ENCODE peak calls at places on chromosomes 4 and X, in four cellular contexts. W is IMR-90, E is stomach, C is cardiac muscle cell. L is an unnamed sample.

GRCh38 chr4:22473268-22473667 is 42.6 kb downstream of the ADGRA3 start:
- DNase-seq in W (peak), E (no peak), C (peak), L (peak)

GRCh38 chrX:47160781-47161180 is 15.8 kb downstream of the RBM10 start:
- DNase-seq in W (no peak), E (no peak), C (no peak), L (no peak)

GRCh38 chr4:38948551-38948950 is 80.9 kb downstream of the FAM114A1 start:
- DNase-seq in W (peak), E (no peak), C (peak), L (peak)

GRCh38 chr4:16875487-16875886 is 23.0 kb downstream of the LDB2 start:
- DNase-seq in W (peak), E (no peak), C (peak), L (peak)

GRCh38 chr4:56757270-56757746 is 64.2 kb downstream of the SPINK2 start:
- DNase-seq in W (peak), E (no peak), C (peak), L (peak)

GRCh38 chrX:20067709-20068315 is 48.9 kb downstream of the MAP7D2 start:
- DNase-seq in W (peak), E (peak), C (peak), L (peak)

GRCh38 chrX:37434362-37434761 is 85.2 kb downstream of the PRRG1 start:
- DNase-seq in W (no peak), E (no peak), C (no peak), L (no peak)

GRCh38 chr4:2929469-2929868 is 33.7 kb downstream of the NOP14 start:
- DNase-seq in W (no peak), E (peak), C (no peak), L (no peak)

GRCh38 chr4:89509708-89510269 is 202.2 kb upstream of the GPRIN3 start:
- DNase-seq in W (peak), E (no peak), C (peak), L (peak)

GRCh38 chrX:39903343-39903742 is 194.4 kb downstream of the BCOR start:
- DNase-seq in W (peak), E (no peak), C (peak), L (peak)

GRCh38 chr4:102338405-102338804 is 6.9 kb downstream of the SLC39A8 start:
- DNase-seq in W (no peak), E (no peak), C (no peak), L (no peak)

GRCh38 chr4:101756181-101756580 is 34.3 kb upstream of the BANK1 start:
- DNase-seq in W (no peak), E (no peak), C (no peak), L (no peak)

GRCh38 chr4:31518796-31519250 is 798.7 kb downstream of the PCDH7 start:
- DNase-seq in W (peak), E (no peak), C (no peak), L (peak)

GRCh38 chrX:104659037-104659744 is 93.2 kb downstream of the IL1RAPL2 start:
- DNase-seq in W (no peak), E (peak), C (peak), L (peak)

GRCh38 chr4:95637047-95637600 is 88.4 kb upstream of the UNC5C start:
- DNase-seq in W (no peak), E (no peak), C (peak), L (peak)

GRCh38 chr4:112521123-112522116 is 5.4 kb upstream of the NEUROG2 start:
- DNase-seq in W (no peak), E (no peak), C (no peak), L (no peak)

GRCh38 chr4:52979020-52979419 is 116.9 kb downstream of the RASL11B start:
- DNase-seq in W (no peak), E (no peak), C (no peak), L (peak)

GRCh38 chr4:107978716-107979451 is 10.8 kb upstream of the HADH start:
- DNase-seq in W (no peak), E (no peak), C (no peak), L (no peak)

GRCh38 chr4:113872426-113873260 is 106.8 kb downstream of the ARSJ start:
- DNase-seq in W (peak), E (no peak), C (no peak), L (no peak)

GRCh38 chrX:72576161-72576896 is 3.7 kb upstream of the HDAC8 start:
- DNase-seq in W (peak), E (no peak), C (peak), L (peak)

GRCh38 chr4:88447339-88447738 is 9.6 kb upstream of the HERC5 start:
- DNase-seq in W (no peak), E (no peak), C (no peak), L (no peak)

GRCh38 chr4:79597266-79597665 is 189.2 kb upstream of the GK2 start:
- DNase-seq in W (peak), E (no peak), C (peak), L (peak)

GRCh38 chr4:33722254-33722653 is 2522.1 kb downstream of the ARAP2 start:
- DNase-seq in W (no peak), E (no peak), C (peak), L (peak)

GRCh38 chr4:131348258-131348657 is 1800.8 kb upstream of the PCDH10 start:
- DNase-seq in W (no peak), E (no peak), C (no peak), L (no peak)

GRCh38 chrX:45479835-45480422 is 279.3 kb upstream of the DIPK2B start:
- DNase-seq in W (peak), E (no peak), C (peak), L (peak)

GRCh38 chr4:73865697-73866096 is 3.5 kb upstream of the CXCL1 start:
- DNase-seq in W (no peak), E (no peak), C (no peak), L (no peak)

GRCh38 chr4:169106696-169107229 is 96.7 kb upstream of the CBR4 start:
- DNase-seq in W (no peak), E (no peak), C (no peak), L (no peak)

GRCh38 chrX:55907968-55908607 is 190.5 kb downstream of the RRAGB start:
- DNase-seq in W (no peak), E (peak), C (peak), L (peak)

GRCh38 chr4:78100060-78100459 is 42.9 kb downstream of the FRAS1 start:
- DNase-seq in W (no peak), E (no peak), C (peak), L (no peak)

GRCh38 chrX:34382416-34382815 is 250.3 kb upstream of the FAM47A start:
- DNase-seq in W (no peak), E (no peak), C (peak), L (peak)

GRCh38 chr4:41256131-41256739 is 493 bp upstream of the UCHL1 start:
- DNase-seq in W (peak), E (no peak), C (peak), L (peak)

GRCh38 chr4:10102981-10103330 is 13.6 kb downstream of the WDR1 start:
- DNase-seq in W (no peak), E (no peak), C (no peak), L (no peak)
- TF ChIP-seq CTCF in W (no peak), E (no peak), C (no peak), L (no peak)

DNA sequence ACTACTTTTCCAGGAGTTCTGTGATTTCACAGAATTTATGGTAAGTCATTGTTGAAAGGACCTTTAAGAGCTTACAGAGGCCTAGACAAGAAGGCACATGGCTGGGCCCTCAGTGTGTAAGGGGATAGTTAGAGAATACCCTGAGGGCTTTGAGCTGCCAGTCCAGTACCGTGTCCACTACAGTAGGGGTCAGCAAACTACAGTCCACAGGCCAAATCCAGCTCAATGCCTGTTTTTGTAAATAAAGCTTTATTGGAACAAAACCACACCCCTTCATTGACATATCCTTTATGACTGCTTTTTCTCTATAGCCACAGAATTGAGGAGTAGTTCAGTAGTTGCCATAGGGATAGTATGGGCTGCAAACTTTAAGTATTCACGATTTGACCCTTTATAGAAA is 176.2 kb downstream of the MID1 start:
- DNase-seq in W (no peak), E (no peak), C (no peak), L (peak)
- TF ChIP-seq CTCF in W (peak), E (no peak), C (no peak), L (peak)

DNA sequence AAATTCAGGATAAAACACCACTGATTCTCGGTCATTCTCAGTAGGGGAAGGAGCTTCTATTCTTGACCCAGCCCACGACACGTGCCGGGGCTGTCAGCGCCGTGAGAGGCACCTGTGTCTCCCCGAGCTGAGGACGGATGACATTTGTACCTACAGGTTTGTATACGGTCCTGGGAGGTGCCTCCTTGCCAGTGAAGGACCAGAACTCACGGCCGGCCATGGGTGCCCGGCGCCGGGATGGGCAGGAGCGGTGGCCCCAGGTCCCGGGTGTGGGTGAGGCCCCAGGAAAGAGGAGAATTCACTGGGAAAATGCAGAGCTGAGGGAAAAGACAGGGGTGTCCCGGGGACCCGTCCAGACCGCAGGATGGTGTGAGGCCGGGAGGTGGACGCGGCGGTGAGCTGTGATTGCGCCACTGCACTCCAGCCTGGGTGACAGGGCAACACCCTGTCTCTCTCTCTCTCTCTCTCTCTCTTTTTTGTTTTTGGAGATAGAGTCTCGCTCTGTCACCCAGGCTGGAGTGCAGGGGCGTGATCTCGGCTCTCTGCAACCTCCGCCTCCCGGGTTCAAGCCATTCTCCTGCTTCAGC is 48.9 kb upstream of the PPP2R3B start:
- DNase-seq in W (no peak), E (no peak), C (no peak), L (no peak)
- TF ChIP-seq CTCF in W (no peak), E (no peak), C (no peak), L (no peak)

GRCh38 chrX:30489323-30489722 is 88.2 kb downstream of the TASL start:
- DNase-seq in W (no peak), E (no peak), C (no peak), L (no peak)
- TF ChIP-seq CTCF in W (no peak), E (no peak), C (no peak), L (no peak)

GRCh38 chr4:184825394-184826314 is at the start of gene ACSL1:
- DNase-seq in W (peak), E (peak), C (peak), L (peak)
- TF ChIP-seq CTCF in W (peak), E (no peak), C (no peak), L (no peak)

GRCh38 chr4:81404294-81404693 is 67.4 kb downstream of the RASGEF1B start:
- DNase-seq in W (peak), E (no peak), C (peak), L (no peak)
- TF ChIP-seq CTCF in W (peak), E (no peak), C (peak), L (peak)

GRCh38 chr4:179353791-179354190 is 1911.6 kb upstream of the AGA start:
- DNase-seq in W (no peak), E (no peak), C (no peak), L (no peak)
- TF ChIP-seq CTCF in W (no peak), E (no peak), C (no peak), L (no peak)

DNA sequence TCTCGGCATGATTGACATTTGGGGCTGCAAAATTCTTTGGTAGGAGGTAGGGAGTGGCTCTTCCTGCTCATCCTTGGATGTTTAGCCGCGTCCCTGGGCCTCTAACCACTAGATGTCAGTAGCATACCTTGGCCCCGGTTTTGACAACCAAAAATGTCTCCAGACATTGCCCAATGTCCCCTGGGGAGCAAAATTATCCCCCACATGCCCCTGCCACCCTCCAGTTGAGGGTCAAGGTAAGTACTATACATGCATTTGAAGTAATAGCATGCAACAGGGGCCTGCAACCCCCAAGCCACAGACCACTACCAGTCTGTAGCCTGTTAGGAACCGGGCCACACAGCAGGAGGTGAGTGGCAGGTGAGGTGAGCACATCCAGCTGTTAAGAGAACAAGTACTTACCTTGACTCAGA is 17.6 kb upstream of the KIAA1210 start:
- DNase-seq in W (no peak), E (no peak), C (peak), L (peak)
- TF ChIP-seq CTCF in W (peak), E (no peak), C (peak), L (peak)

GRCh38 chrX:110120025-110120424 is 117.1 kb downstream of the TMEM164 start:
- DNase-seq in W (no peak), E (peak), C (peak), L (no peak)

GRCh38 chrX:110123331-110123782 is 120.4 kb downstream of the TMEM164 start:
- DNase-seq in W (no peak), E (no peak), C (peak), L (peak)

GRCh38 chrX:110131031-110131430 is 128.1 kb downstream of the TMEM164 start:
- DNase-seq in W (no peak), E (no peak), C (no peak), L (no peak)

GRCh38 chrX:110119480-110119879 is 116.6 kb downstream of the TMEM164 start:
- DNase-seq in W (no peak), E (no peak), C (no peak), L (no peak)

GRCh38 chrX:110125435-110125834 is 122.5 kb downstream of the TMEM164 start:
- DNase-seq in W (peak), E (no peak), C (no peak), L (peak)
- TF ChIP-seq CTCF in W (peak), E (no peak), C (peak), L (peak)

DNA sequence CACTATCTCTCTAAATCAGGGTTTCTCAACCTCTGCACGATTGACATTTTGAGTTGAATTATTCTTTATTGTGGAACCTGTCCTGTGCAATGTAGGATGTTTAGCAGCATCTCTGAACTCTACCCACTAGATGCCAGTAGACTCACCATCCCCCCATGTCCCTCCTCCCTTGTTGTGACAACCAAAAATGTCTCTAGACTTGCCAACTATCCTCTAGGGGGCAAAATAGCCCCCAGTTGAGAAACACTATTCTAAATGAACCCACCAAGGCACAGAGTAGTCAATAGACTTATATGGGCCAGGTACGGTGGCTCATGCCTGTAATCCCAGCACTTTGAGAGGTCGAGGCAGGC is 49.1 kb upstream of the GAB1 start:
- DNase-seq in W (no peak), E (no peak), C (no peak), L (no peak)
- TF ChIP-seq CTCF in W (no peak), E (no peak), C (no peak), L (no peak)